ENCODE peak calls at places on chromosomes 2 and 18, in eight cellular contexts. Z, C, P, Q, O, G, A and E are unnamed samples.

GRCh38 chr18:26040051-26040656 is 50.3 kb downstream of the SS18 start:
- DNase-seq in Z (no peak), C (no peak), P (no peak), Q (no peak), O (no peak), G (no peak), A (no peak), E (no peak)

GRCh38 chr2:182870227-182870626 is 3.8 kb upstream of the FRZB start:
- DNase-seq in Z (peak; percentile 29), C (peak; percentile 44), P (peak; percentile 12), Q (peak; percentile 42), O (no peak), G (no peak), A (no peak), E (no peak)

GRCh38 chr2:200931227-200931626 is 32.2 kb downstream of the ORC2 start:
- DNase-seq in Z (no peak), C (no peak), P (no peak), Q (no peak), O (no peak), G (no peak), A (no peak), E (no peak)

GRCh38 chr2:13669607-13670006 is 952.9 kb downstream of the TRIB2 start:
- DNase-seq in Z (no peak), C (no peak), P (no peak), Q (no peak), O (no peak), G (no peak), A (no peak), E (no peak)

GRCh38 chr2:10232096-10232815 is 70.4 kb upstream of the HPCAL1 start:
- DNase-seq in Z (no peak), C (no peak), P (no peak), Q (no peak), O (no peak), G (no peak), A (no peak), E (no peak)

GRCh38 chr18:37322497-37323035 is 243.0 kb downstream of the CELF4 start:
- DNase-seq in Z (peak; percentile 58), C (peak; percentile 24), P (peak; percentile 65), Q (peak; percentile 42), O (peak; percentile 26), G (peak; percentile 26), A (peak; percentile 13), E (peak; percentile 77)

GRCh38 chr18:61893971-61894750 is 1.4 kb upstream of the RNF152 start:
- DNase-seq in Z (peak; percentile 88), C (peak; percentile 88), P (peak; percentile 84), Q (peak; percentile 83), O (peak; percentile 69), G (peak; percentile 87), A (peak; percentile 77), E (peak; percentile 85)

GRCh38 chr18:26051845-26052244 is 38.6 kb downstream of the SS18 start:
- DNase-seq in Z (no peak), C (no peak), P (no peak), Q (no peak), O (no peak), G (no peak), A (no peak), E (no peak)

GRCh38 chr2:190791347-190791982 is 89.2 kb upstream of the GLS start:
- DNase-seq in Z (no peak), C (no peak), P (no peak), Q (no peak), O (peak; percentile 15), G (peak; percentile 66), A (peak; percentile 71), E (no peak)

DNA sequence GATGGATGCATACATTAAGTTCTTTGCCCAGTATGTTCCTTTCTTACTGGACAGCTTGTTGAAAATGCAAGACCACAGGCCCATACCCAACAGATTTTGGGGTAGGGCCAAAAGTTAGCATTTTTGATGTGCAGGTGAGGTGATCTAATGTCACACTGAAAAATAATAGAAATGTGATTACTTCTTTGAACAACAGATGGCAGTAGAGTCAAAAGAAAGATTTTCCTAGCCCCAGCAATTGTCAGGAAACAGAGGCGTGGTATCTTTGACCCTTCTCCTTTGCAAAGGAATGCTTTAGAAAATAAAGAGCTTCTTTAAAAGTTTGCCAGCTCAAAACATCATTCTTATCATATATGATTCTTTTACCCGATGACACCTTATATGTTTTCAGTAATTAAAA is 343.6 kb upstream of the SYT4 start:
- DNase-seq in Z (peak; percentile 22), C (no peak), P (peak; percentile 21), Q (peak; percentile 16), O (no peak), G (no peak), A (peak; percentile 20), E (peak; percentile 40)
- TF ChIP-seq CTCF in Z (peak; percentile 4), C (peak; percentile 32), P (peak; percentile 47), Q (peak; percentile 22), O (peak; percentile 61), G (peak; percentile 56), A (peak; percentile 65), E (peak; percentile 14)

DNA sequence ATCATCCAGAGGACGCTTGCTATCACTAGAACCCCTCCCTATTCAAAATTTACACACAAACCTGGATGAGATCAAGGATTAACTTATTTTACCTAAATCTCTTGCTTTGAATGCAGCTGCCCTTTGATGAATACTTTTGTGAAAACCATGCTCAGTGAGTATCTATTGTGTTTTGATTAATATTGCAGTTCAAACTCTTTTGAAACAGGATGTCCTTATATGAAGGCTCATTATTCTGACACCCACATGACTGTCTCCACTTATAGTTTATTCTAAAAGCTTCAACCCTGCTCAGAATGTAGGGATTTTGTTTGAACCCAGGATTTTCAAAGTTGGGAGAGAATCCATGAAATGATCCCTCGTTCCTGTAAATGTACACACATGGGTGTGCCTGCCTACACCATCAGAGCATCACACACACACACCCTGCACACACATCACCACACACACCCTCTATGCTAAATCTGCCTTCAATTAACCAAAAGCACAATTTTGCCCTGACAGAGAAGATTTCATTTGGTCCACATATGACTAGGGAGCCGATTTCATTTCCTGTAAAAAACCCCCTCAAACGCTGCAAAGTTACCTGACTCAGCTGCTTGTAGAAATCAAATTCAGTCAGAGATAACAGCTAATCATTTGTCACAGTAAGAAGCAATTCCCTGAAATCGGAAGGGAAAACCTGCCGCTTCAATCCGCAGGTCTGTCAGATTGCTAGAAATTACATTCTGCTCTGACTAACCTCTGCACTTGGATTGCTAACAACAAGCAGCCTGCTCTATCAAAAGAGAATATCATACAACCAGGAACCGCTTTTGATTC is 65.2 kb downstream of the ZEB2 start:
- DNase-seq in Z (no peak), C (no peak), P (no peak), Q (peak; percentile 28), O (no peak), G (no peak), A (no peak), E (no peak)
- TF ChIP-seq CTCF in Z (no peak), C (no peak), P (no peak), Q (no peak), O (no peak), G (no peak), A (no peak), E (no peak)

GRCh38 chr18:74478316-74478715 is 17.8 kb upstream of the CNDP2 start:
- DNase-seq in Z (no peak), C (no peak), P (no peak), Q (no peak), O (no peak), G (no peak), A (no peak), E (no peak)

GRCh38 chr18:74477771-74478170 is 18.4 kb upstream of the CNDP2 start:
- DNase-seq in Z (no peak), C (no peak), P (no peak), Q (no peak), O (no peak), G (no peak), A (no peak), E (no peak)

GRCh38 chr18:74476154-74476553 is 19.0 kb upstream of the DIPK1C start:
- DNase-seq in Z (no peak), C (no peak), P (no peak), Q (no peak), O (no peak), G (peak; percentile 65), A (no peak), E (no peak)

GRCh38 chr18:74472312-74472711 is 15.2 kb upstream of the DIPK1C start:
- DNase-seq in Z (no peak), C (no peak), P (no peak), Q (no peak), O (no peak), G (no peak), A (no peak), E (no peak)

GRCh38 chr18:74473976-74474375 is 16.9 kb upstream of the DIPK1C start:
- DNase-seq in Z (no peak), C (no peak), P (no peak), Q (no peak), O (no peak), G (no peak), A (no peak), E (no peak)
- TF ChIP-seq CTCF in Z (no peak), C (no peak), P (no peak), Q (no peak), O (no peak), G (no peak), A (no peak), E (no peak)

DNA sequence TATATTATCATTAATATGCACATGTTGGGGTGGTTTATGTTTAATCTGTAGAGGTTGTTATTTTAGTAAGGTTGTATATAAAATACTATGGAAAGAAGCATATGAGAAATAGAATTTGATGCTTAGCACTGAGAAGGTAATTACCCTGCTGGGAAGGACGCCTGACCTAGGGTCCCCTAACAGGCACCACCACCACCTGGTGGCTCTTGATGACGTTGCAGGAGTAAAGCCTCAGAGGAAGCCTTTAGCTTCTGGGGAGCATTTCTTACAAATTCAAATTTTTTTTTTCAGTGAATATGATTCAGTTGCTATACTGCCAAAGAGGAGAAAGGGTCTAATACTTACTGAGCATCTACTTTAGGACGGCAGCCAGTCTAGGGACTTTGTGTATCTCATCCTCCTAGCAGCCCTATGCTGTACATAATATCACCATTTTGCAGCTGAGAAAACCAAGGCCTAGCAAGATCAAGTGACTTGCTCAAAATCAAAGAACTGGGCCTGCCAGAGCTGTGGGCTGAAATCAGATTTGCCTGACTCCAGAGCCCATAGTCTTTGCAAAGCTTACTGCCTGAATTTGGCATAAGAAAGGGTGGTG is 78.7 kb upstream of the GAREM1 start:
- DNase-seq in Z (peak; percentile 29), C (peak; percentile 66), P (peak; percentile 41), Q (peak; percentile 53), O (peak; percentile 23), G (peak; percentile 18), A (peak; percentile 15), E (peak; percentile 54)
- TF ChIP-seq CTCF in Z (no peak), C (peak; percentile 68), P (peak; percentile 48), Q (peak; percentile 60), O (peak; percentile 64), G (peak; percentile 63), A (peak; percentile 67), E (peak; percentile 50)

GRCh38 chr2:20593072-20594034 is 57.5 kb downstream of the HS1BP3 start:
- DNase-seq in Z (no peak), C (no peak), P (no peak), Q (no peak), O (peak; percentile 51), G (no peak), A (no peak), E (no peak)
- TF ChIP-seq CTCF in Z (no peak), C (no peak), P (no peak), Q (no peak), O (no peak), G (no peak), A (no peak), E (no peak)

GRCh38 chr2:144519934-144520717 is at the start of gene ZEB2:
- DNase-seq in Z (peak; percentile 57), C (peak; percentile 48), P (no peak), Q (peak; percentile 11), O (peak; percentile 34), G (peak; percentile 72), A (peak; percentile 90), E (peak; percentile 60)
- TF ChIP-seq CTCF in Z (no peak), C (no peak), P (peak; percentile 42), Q (peak; percentile 20), O (peak; percentile 59), G (peak; percentile 62), A (peak; percentile 81), E (peak; percentile 32)